ENCODE peak calls at places on chromosome 21, in ten cellular contexts. Y, N, I, L, O, D, J, S, U and G are unnamed samples. For H3K27me3, the result is how much of the 10 kb centered on the place peaks cover.

GRCh38 chr21:46245213-46245915 is 16.8 kb upstream of the LSS start:
- DNase-seq in Y (no peak), N (no peak), I (no peak), L (no peak), O (no peak), D (no peak), J (no peak), S (no peak), U (no peak), G (no peak)

GRCh38 chr21:34144224-34144623 is 70.8 kb downstream of the MRPS6 start:
- DNase-seq in Y (no peak), N (no peak), I (no peak), L (no peak), O (no peak), D (no peak), J (no peak), S (peak), U (no peak), G (no peak)

GRCh38 chr21:17708541-17709265 is 96.0 kb upstream of the BTG3 start:
- DNase-seq in Y (no peak), N (peak), I (no peak), L (no peak), O (no peak), D (no peak), J (no peak), S (no peak), U (no peak), G (no peak)

GRCh38 chr21:34553199-34553952 is 41.4 kb upstream of the KCNE1 start:
- DNase-seq in Y (peak), N (peak), I (no peak), L (no peak), O (no peak), D (no peak), J (peak), S (no peak), U (no peak), G (peak)

GRCh38 chr21:38894899-38895298 is 89.2 kb downstream of the ETS2 start:
- DNase-seq in Y (no peak), N (no peak), I (no peak), L (no peak), O (no peak), D (no peak), J (no peak), S (no peak), U (no peak), G (no peak)

GRCh38 chr21:43311303-43311817 is 115.6 kb downstream of the SIK1 start:
- DNase-seq in Y (no peak), N (no peak), I (peak), L (no peak), O (no peak), D (peak), J (no peak), S (no peak), U (peak), G (no peak)

GRCh38 chr21:17196619-17197018 is 316.2 kb upstream of the CXADR start:
- DNase-seq in Y (no peak), N (no peak), I (no peak), L (no peak), O (no peak), D (no peak), J (no peak), S (no peak), U (no peak), G (no peak)

GRCh38 chr21:33856893-33857527 is 58.6 kb downstream of the ATP5PO start:
- DNase-seq in Y (no peak), N (no peak), I (no peak), L (no peak), O (no peak), D (no peak), J (no peak), S (no peak), U (no peak), G (no peak)

GRCh38 chr21:21301013-21301412 is 302.8 kb downstream of the NCAM2 start:
- DNase-seq in Y (no peak), N (no peak), I (no peak), L (no peak), O (no peak), D (no peak), J (no peak), S (no peak), U (no peak), G (no peak)

GRCh38 chr21:42233067-42233981 is 14.4 kb downstream of the ABCG1 start:
- DNase-seq in Y (peak), N (peak), I (peak), L (peak), O (no peak), D (peak), J (peak), S (peak), U (peak), G (peak)

GRCh38 chr21:41593051-41593783 is 85.3 kb upstream of the TMPRSS2 start:
- DNase-seq in Y (no peak), N (no peak), I (no peak), L (no peak), O (no peak), D (no peak), J (peak), S (no peak), U (no peak), G (no peak)

GRCh38 chr21:46618738-46619369 is 14.0 kb upstream of the S100B start:
- DNase-seq in Y (no peak), N (no peak), I (no peak), L (no peak), O (no peak), D (no peak), J (no peak), S (no peak), U (no peak), G (no peak)

GRCh38 chr21:42641311-42642218 is 11.9 kb upstream of the PDE9A start:
- DNase-seq in Y (no peak), N (no peak), I (no peak), L (no peak), O (no peak), D (no peak), J (no peak), S (no peak), U (no peak), G (no peak)

GRCh38 chr21:42209801-42210479 is 9.0 kb upstream of the ABCG1 start:
- DNase-seq in Y (no peak), N (peak), I (no peak), L (no peak), O (no peak), D (no peak), J (peak), S (peak), U (no peak), G (no peak)

GRCh38 chr21:14737922-14738321 is 191.8 kb upstream of the SAMSN1 start:
- DNase-seq in Y (peak), N (peak), I (no peak), L (peak), O (no peak), D (peak), J (peak), S (no peak), U (no peak), G (no peak)

GRCh38 chr21:46113497-46114176 is 15.7 kb downstream of the COL6A2 start:
- DNase-seq in Y (no peak), N (no peak), I (no peak), L (peak), O (no peak), D (no peak), J (no peak), S (no peak), U (no peak), G (no peak)

GRCh38 chr21:46390603-46391545 is 66.9 kb downstream of the PCNT start:
- DNase-seq in Y (no peak), N (no peak), I (no peak), L (no peak), O (no peak), D (no peak), J (no peak), S (no peak), U (no peak), G (no peak)

GRCh38 chr21:34078915-34079314 is 5.5 kb downstream of the MRPS6 start:
- DNase-seq in Y (no peak), N (no peak), I (no peak), L (peak), O (no peak), D (peak), J (no peak), S (no peak), U (peak), G (no peak)

GRCh38 chr21:25682382-25682781 is 43.3 kb downstream of the JAM2 start:
- DNase-seq in Y (no peak), N (no peak), I (no peak), L (no peak), O (no peak), D (no peak), J (peak), S (no peak), U (no peak), G (no peak)

GRCh38 chr21:19603011-19603593 is 1199.5 kb upstream of the TMPRSS15 start:
- DNase-seq in Y (no peak), N (no peak), I (no peak), L (no peak), O (no peak), D (no peak), J (no peak), S (no peak), U (no peak), G (no peak)

GRCh38 chr21:38258803-38259485 is 2.2 kb downstream of the KCNJ15 start:
- DNase-seq in Y (peak), N (peak), I (no peak), L (no peak), O (peak), D (no peak), J (no peak), S (no peak), U (no peak), G (no peak)

GRCh38 chr21:42851812-42852665 is 27.3 kb downstream of the WDR4 start:
- DNase-seq in Y (no peak), N (no peak), I (peak), L (no peak), O (no peak), D (no peak), J (no peak), S (no peak), U (no peak), G (peak)

GRCh38 chr21:46035809-46036695 is 54.5 kb downstream of the COL6A1 start:
- DNase-seq in Y (peak), N (no peak), I (peak), L (no peak), O (peak), D (no peak), J (no peak), S (no peak), U (no peak), G (no peak)

GRCh38 chr21:14742119-14742518 is 196.0 kb upstream of the SAMSN1 start:
- DNase-seq in Y (no peak), N (no peak), I (no peak), L (no peak), O (no peak), D (no peak), J (no peak), S (no peak), U (no peak), G (no peak)

GRCh38 chr21:32102426-32102825 is 176.4 kb downstream of the MIS18A start:
- DNase-seq in Y (no peak), N (no peak), I (no peak), L (no peak), O (no peak), D (no peak), J (no peak), S (no peak), U (no peak), G (no peak)

GRCh38 chr21:32103361-32103760 is 175.5 kb downstream of the MIS18A start:
- DNase-seq in Y (no peak), N (no peak), I (no peak), L (no peak), O (no peak), D (no peak), J (no peak), S (no peak), U (no peak), G (no peak)

GRCh38 chr21:32096411-32096810 is 182.4 kb downstream of the MIS18A start:
- DNase-seq in Y (no peak), N (no peak), I (peak), L (no peak), O (no peak), D (no peak), J (peak), S (no peak), U (no peak), G (no peak)

GRCh38 chr21:32101206-32101763 is 177.6 kb downstream of the MIS18A start:
- DNase-seq in Y (no peak), N (no peak), I (no peak), L (no peak), O (no peak), D (no peak), J (no peak), S (no peak), U (no peak), G (no peak)

DNA sequence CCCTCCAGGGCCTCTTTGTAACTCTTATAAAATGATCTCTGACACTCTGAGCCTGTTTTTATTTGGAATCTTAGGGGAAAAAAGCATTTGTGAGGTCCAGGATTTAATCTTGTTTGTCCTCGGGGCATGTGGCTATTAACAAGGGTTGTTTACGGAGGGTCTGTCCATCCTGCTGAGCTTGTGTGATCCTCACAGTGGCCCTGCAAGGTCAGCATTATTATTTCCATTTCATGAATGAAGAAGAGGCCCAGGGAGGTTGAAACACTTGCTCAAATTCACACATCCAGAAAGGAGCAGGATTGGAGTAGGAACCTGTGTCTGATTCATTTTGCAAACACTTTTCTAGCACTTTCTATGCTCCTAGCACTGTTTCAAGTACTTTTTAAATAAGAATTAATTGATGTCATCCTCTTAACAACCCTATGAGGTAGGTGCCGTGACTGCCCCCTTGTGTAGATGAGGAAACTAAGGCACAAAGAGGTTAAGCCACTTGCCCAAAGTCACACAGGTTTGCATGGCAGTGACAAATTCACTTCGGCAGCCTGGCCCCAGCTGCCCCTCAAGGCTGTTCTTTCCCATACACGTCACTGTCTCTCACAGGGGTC is 178.9 kb downstream of the MIS18A start:
- DNase-seq in Y (no peak), N (no peak), I (no peak), L (no peak), O (no peak), D (no peak), J (peak), S (no peak), U (no peak), G (no peak)
- H3K4me3 ChIP-seq in Y (no peak), N (no peak), I (no peak), L (no peak), O (no peak), D (no peak), J (no peak), S (no peak), U (no peak), G (no peak)

GRCh38 chr21:44927259-44927586 is 6.5 kb upstream of the ITGB2 start:
- DNase-seq in Y (no peak), N (no peak), I (no peak), L (peak), O (no peak), D (no peak), J (no peak), S (no peak), U (no peak), G (no peak)
- H3K27me3 ChIP-seq in Y (under half), N (under half), I (under half), L (under half), O (half or more), D (under half), J (under half), S (under half), U (under half), G (under half)

GRCh38 chr21:32410291-32410690 is 2.2 kb upstream of the EVA1C start:
- DNase-seq in Y (no peak), N (no peak), I (no peak), L (no peak), O (no peak), D (no peak), J (no peak), S (no peak), U (no peak), G (no peak)

GRCh38 chr21:32412162-32412997 is at the start of gene EVA1C:
- DNase-seq in Y (no peak), N (peak), I (peak), L (peak), O (no peak), D (peak), J (peak), S (peak), U (peak), G (peak)

GRCh38 chr21:32411366-32412161 is 942 bp upstream of the EVA1C start:
- DNase-seq in Y (no peak), N (no peak), I (peak), L (peak), O (no peak), D (peak), J (no peak), S (peak), U (peak), G (peak)

GRCh38 chr21:32412998-32413504 is 545 bp downstream of the EVA1C start:
- DNase-seq in Y (no peak), N (peak), I (peak), L (no peak), O (no peak), D (peak), J (no peak), S (peak), U (no peak), G (no peak)

GRCh38 chr21:32410916-32411315 is 1.6 kb upstream of the EVA1C start:
- DNase-seq in Y (no peak), N (no peak), I (peak), L (no peak), O (no peak), D (no peak), J (no peak), S (no peak), U (no peak), G (no peak)
- H3K4me3 ChIP-seq in Y (no peak), N (no peak), I (peak), L (peak), O (no peak), D (no peak), J (no peak), S (peak), U (no peak), G (peak)

GRCh38 chr21:40074710-40075109 is 207.5 kb downstream of the PCP4 start:
- DNase-seq in Y (no peak), N (no peak), I (no peak), L (no peak), O (no peak), D (no peak), J (peak), S (no peak), U (no peak), G (no peak)

GRCh38 chr21:40074198-40074597 is 207.0 kb downstream of the PCP4 start:
- DNase-seq in Y (no peak), N (no peak), I (no peak), L (no peak), O (no peak), D (no peak), J (no peak), S (no peak), U (no peak), G (no peak)

GRCh38 chr21:40067751-40068150 is 200.5 kb downstream of the PCP4 start:
- DNase-seq in Y (no peak), N (no peak), I (no peak), L (no peak), O (no peak), D (no peak), J (no peak), S (no peak), U (no peak), G (no peak)

GRCh38 chr21:40070871-40071270 is 203.6 kb downstream of the PCP4 start:
- DNase-seq in Y (no peak), N (no peak), I (no peak), L (no peak), O (no peak), D (no peak), J (no peak), S (no peak), U (no peak), G (no peak)
- H3K27me3 ChIP-seq in Y (under half), N (under half), I (under half), L (under half), O (under half), D (under half), J (under half), S (under half), U (under half), G (under half)

DNA sequence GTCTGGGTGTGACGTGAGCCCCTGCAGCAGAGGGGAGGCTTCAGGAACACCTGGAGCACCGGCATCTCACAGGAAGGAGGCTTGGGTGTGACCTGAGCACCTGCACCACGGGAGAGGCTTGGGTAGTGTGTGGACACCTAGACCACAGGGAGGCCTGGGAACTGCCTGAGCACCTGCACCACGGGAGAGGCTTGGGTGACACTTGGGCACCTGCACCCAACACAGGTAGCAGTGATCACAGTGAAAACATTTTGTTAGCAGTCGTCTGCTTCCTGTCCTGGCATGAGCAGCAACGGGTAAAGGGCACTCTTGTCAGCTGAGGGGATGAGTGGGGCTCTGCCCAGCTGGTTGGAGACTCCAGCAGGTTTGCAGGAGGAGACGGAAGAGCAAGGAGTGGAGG is 22.4 kb downstream of the LRRC3 start:
- DNase-seq in Y (no peak), N (no peak), I (no peak), L (no peak), O (no peak), D (no peak), J (no peak), S (peak), U (no peak), G (no peak)
- H3K4me3 ChIP-seq in Y (no peak), N (no peak), I (no peak), L (no peak), O (no peak), D (no peak), J (no peak), S (no peak), U (peak), G (no peak)

DNA sequence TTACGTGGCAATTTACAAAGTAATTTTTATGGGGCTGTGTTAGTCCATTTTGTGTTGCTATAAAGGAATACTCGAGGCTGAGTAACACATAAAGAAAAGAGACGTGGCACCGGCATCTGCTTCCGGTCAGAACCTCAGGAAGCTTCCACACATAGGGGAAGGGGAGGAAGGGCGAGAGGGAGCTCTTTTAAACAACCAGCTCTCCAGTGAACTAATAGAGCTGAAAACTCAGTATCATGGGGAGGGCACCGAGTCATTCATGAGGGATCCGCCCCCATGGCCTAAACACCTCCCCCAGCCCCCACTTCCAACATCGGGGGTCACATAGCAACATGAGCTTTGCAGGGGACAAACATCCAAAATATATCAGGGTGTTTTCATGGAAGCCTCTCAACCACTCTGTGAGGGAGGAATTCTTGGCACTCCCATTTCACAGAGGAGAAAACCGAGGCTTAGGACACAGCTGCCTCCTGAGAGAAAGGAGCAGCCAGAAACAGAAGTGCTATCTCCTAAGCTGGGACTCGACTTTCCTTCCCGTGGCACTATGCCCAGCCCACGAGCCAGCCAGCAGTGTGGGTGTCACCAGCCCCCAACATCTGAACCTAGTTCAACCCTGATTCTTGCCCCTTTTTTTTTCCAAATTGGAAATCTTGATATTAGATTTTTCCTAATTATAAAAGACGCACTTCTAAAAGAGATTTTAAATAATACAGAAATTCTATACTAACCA is 29.1 kb downstream of the MIS18A start:
- DNase-seq in Y (no peak), N (no peak), I (peak), L (no peak), O (no peak), D (no peak), J (no peak), S (no peak), U (no peak), G (no peak)
- H3K27me3 ChIP-seq in Y (under half), N (under half), I (under half), L (under half), O (under half), D (under half), J (under half), S (under half), U (under half), G (under half)

GRCh38 chr21:16193758-16194606 is 464.2 kb downstream of the USP25 start:
- DNase-seq in Y (peak), N (peak), I (peak), L (no peak), O (peak), D (peak), J (peak), S (peak), U (peak), G (peak)
- H3K4me3 ChIP-seq in Y (peak), N (peak), I (peak), L (no peak), O (peak), D (no peak), J (no peak), S (peak), U (peak), G (peak)